ENCODE peak calls at places on chromosomes 11 and 22, in four cellular contexts. K is posterior cingulate gyrus, Q is AG09309, W is WTC11. E is an unnamed sample.

GRCh38 chr11:65486570-65487466 is 12.0 kb upstream of the MALAT1 start:
- DNase-seq in K (no peak), Q (no peak), W (no peak), E (no peak)

GRCh38 chr11:11960687-11961086 is 47.7 kb downstream of the DKK3 start:
- DNase-seq in K (no peak), Q (no peak), W (no peak), E (no peak)

GRCh38 chr11:74949748-74950127 is 672 bp downstream of the SPCS2 start:
- DNase-seq in K (no peak), Q (no peak), W (no peak), E (no peak)

GRCh38 chr22:37464181-37464580 is 22.0 kb downstream of the MFNG start:
- DNase-seq in K (no peak), Q (no peak), W (no peak), E (no peak)

GRCh38 chr11:130725417-130726233 is 190.7 kb downstream of the SNX19 start:
- DNase-seq in K (no peak), Q (no peak), W (no peak), E (no peak)

GRCh38 chr22:46522743-46523300 is 14.6 kb downstream of the CELSR1 start:
- DNase-seq in K (no peak), Q (no peak), W (no peak), E (no peak)

GRCh38 chr11:89203814-89204213 is 26.1 kb downstream of the TYR start:
- DNase-seq in K (no peak), Q (no peak), W (no peak), E (no peak)

GRCh38 chr11:126716456-126717083 is 284.0 kb downstream of the KIRREL3 start:
- DNase-seq in K (no peak), Q (no peak), W (peak; percentile 74), E (peak; percentile 15)

GRCh38 chr11:87405843-87406242 is 368.1 kb downstream of the TMEM135 start:
- DNase-seq in K (no peak), Q (no peak), W (no peak), E (no peak)

GRCh38 chr11:130042093-130042591 is 27.6 kb upstream of the APLP2 start:
- DNase-seq in K (no peak), Q (peak; percentile 80), W (no peak), E (no peak)

GRCh38 chr11:8017894-8018741 is 31.0 kb downstream of the EIF3F start:
- DNase-seq in K (no peak), Q (no peak), W (no peak), E (peak; percentile 67)

GRCh38 chr22:40018051-40018450 is 23.3 kb downstream of the FAM83F start:
- DNase-seq in K (no peak), Q (no peak), W (no peak), E (no peak)

GRCh38 chr11:80239217-80239616 is 798.4 kb upstream of the TENM4 start:
- DNase-seq in K (no peak), Q (no peak), W (no peak), E (no peak)

GRCh38 chr11:76215946-76216345 is 9.6 kb upstream of the WNT11 start:
- DNase-seq in K (no peak), Q (no peak), W (no peak), E (no peak)

GRCh38 chr11:121274332-121274991 is 18.1 kb upstream of the SC5D start:
- DNase-seq in K (no peak), Q (no peak), W (no peak), E (no peak)